ENCODE peak calls at places on chromosomes 12 and 14, in eight cellular contexts. T is tibial artery; E is GM06990; X is GM23338; Y is CD8-positive, alpha-beta T cell; H is GM10248; J is epithelial cell of esophagus; W is Calu3. Z is an unnamed sample.

GRCh38 chr14:35414365-35414764 is 9.8 kb upstream of the NFKBIA start:
- DNase-seq in X (peak), T (no peak), W (no peak), E (no peak), H (no peak), J (no peak), Y (no peak), Z (no peak)

GRCh38 chr14:34053666-34054065 is 102.8 kb upstream of the EGLN3 start:
- DNase-seq in H (no peak), J (no peak), T (peak), E (no peak), W (no peak), Y (no peak), X (no peak), Z (no peak)

GRCh38 chr12:17276196-17276595 is 670.2 kb upstream of the LMO3 start:
- DNase-seq in H (no peak), W (no peak), T (no peak), X (no peak), Y (no peak), J (no peak), E (no peak), Z (no peak)

GRCh38 chr14:54086780-54087179 is 130.2 kb upstream of the BMP4 start:
- DNase-seq in E (no peak), X (no peak), T (no peak), H (no peak), Y (no peak), J (no peak), W (no peak), Z (no peak)

GRCh38 chr14:30888480-30889243 is 14.3 kb downstream of the COCH start:
- DNase-seq in J (no peak), W (no peak), X (peak), T (no peak), E (no peak), H (no peak), Y (no peak), Z (no peak)

GRCh38 chr12:104294845-104295674 is 8.5 kb upstream of the EID3 start:
- DNase-seq in E (no peak), T (no peak), W (no peak), X (no peak), J (peak), Y (no peak), H (no peak), Z (no peak)

GRCh38 chr14:21486640-21487087 is 9.7 kb downstream of the TOX4 start:
- DNase-seq in E (no peak), Y (no peak), T (no peak), H (no peak), J (no peak), X (no peak), W (no peak), Z (no peak)

GRCh38 chr12:119176267-119177055 is 2.3 kb upstream of the HSPB8 start:
- DNase-seq in T (peak), E (no peak), Y (no peak), W (peak), X (peak), H (no peak), J (peak), Z (peak)

GRCh38 chr12:19239616-19240234 is 110.2 kb downstream of the PLEKHA5 start:
- DNase-seq in E (no peak), J (peak), Y (no peak), X (no peak), W (no peak), H (no peak), T (no peak), Z (no peak)

GRCh38 chr12:62190921-62191746 is 69.1 kb upstream of the USP15 start:
- DNase-seq in E (peak), X (peak), J (no peak), Y (no peak), H (peak), W (peak), T (no peak), Z (peak)

GRCh38 chr14:105050551-105050897 is 14.7 kb downstream of the GPR132 start:
- DNase-seq in X (no peak), Y (no peak), T (peak), H (no peak), W (peak), E (no peak), J (peak), Z (peak)

GRCh38 chr12:8658361-8658760 is 4.3 kb downstream of the MFAP5 start:
- DNase-seq in X (peak), W (no peak), H (no peak), Y (no peak), J (peak), E (no peak), T (no peak), Z (no peak)

GRCh38 chr14:74919421-74920165 is 3.5 kb downstream of the RPS6KL1 start:
- DNase-seq in H (no peak), E (no peak), W (no peak), X (no peak), Y (no peak), J (peak), T (no peak), Z (no peak)

GRCh38 chr14:98964171-98964570 is 307.8 kb downstream of the BCL11B start:
- DNase-seq in E (no peak), T (no peak), H (no peak), Y (no peak), J (no peak), W (no peak), X (no peak), Z (no peak)

GRCh38 chr12:11653215-11653753 is 3.8 kb downstream of the ETV6 start:
- DNase-seq in H (peak), T (no peak), W (no peak), X (no peak), J (no peak), E (peak), Y (no peak), Z (no peak)

GRCh38 chr14:99603965-99604765 is at the start of gene CCDC85C:
- DNase-seq in E (peak), H (peak), J (peak), T (peak), Y (peak), W (peak), X (peak), Z (peak)

GRCh38 chr14:39974036-39974435 is 541.8 kb upstream of the FBXO33 start:
- DNase-seq in E (no peak), T (no peak), W (no peak), J (no peak), X (no peak), Y (no peak), H (peak), Z (no peak)

GRCh38 chr14:97120204-97121120 is 323.3 kb downstream of the VRK1 start:
- DNase-seq in H (no peak), T (no peak), J (no peak), W (no peak), X (no peak), Y (peak), E (peak), Z (no peak)

GRCh38 chr14:23365353-23366162 is 586 bp upstream of the EFS start:
- DNase-seq in T (no peak), W (peak), Y (no peak), E (no peak), J (peak), X (peak), H (no peak), Z (no peak)

GRCh38 chr14:102654298-102654697 is 61.8 kb downstream of the RCOR1 start:
- DNase-seq in T (no peak), H (no peak), Y (no peak), W (no peak), J (peak), E (no peak), X (no peak), Z (no peak)

GRCh38 chr12:120116443-120116791 is at the start of gene RAB35:
- DNase-seq in W (no peak), T (no peak), J (no peak), E (no peak), Y (no peak), X (no peak), H (no peak), Z (no peak)

GRCh38 chr12:48307269-48307668 is 43.5 kb downstream of the ZNF641 start:
- DNase-seq in H (no peak), X (no peak), E (no peak), Y (no peak), W (no peak), T (no peak), J (no peak), Z (no peak)

GRCh38 chr12:3161861-3162260 is 84.7 kb downstream of the TSPAN9 start:
- DNase-seq in H (no peak), Y (no peak), W (no peak), E (no peak), T (no peak), J (peak), X (peak), Z (no peak)

GRCh38 chr12:122852336-122853275 is 17.3 kb downstream of the HIP1R start:
- DNase-seq in W (no peak), T (no peak), H (no peak), X (no peak), E (no peak), J (no peak), Y (no peak), Z (no peak)

GRCh38 chr14:90969493-90970166 is 90.8 kb downstream of the RPS6KA5 start:
- DNase-seq in H (no peak), T (no peak), J (no peak), W (no peak), Y (no peak), E (no peak), X (no peak), Z (no peak)

GRCh38 chr12:6961695-6962284 is 8.7 kb downstream of the PHB2 start:
- DNase-seq in X (peak), W (peak), J (peak), Y (no peak), T (peak), E (peak), H (peak), Z (peak)

GRCh38 chr14:44530482-44530881 is 23.4 kb upstream of the FSCB start:
- DNase-seq in Y (no peak), H (no peak), T (no peak), E (no peak), X (no peak), J (no peak), W (no peak), Z (no peak)

GRCh38 chr12:47214771-47215170 is 135.0 kb upstream of the AMIGO2 start:
- DNase-seq in X (no peak), W (no peak), E (no peak), J (no peak), H (no peak), T (no peak), Y (no peak), Z (no peak)

GRCh38 chr12:94329366-94329765 is 130.3 kb downstream of the CEP83 start:
- DNase-seq in H (no peak), W (no peak), E (no peak), X (no peak), J (no peak), Y (no peak), T (no peak), Z (no peak)

GRCh38 chr12:3998968-3999792 is 126.0 kb upstream of the PARP11 start:
- DNase-seq in T (no peak), X (peak), H (no peak), Y (no peak), J (peak), W (peak), E (no peak), Z (peak)

GRCh38 chr12:76417116-76417515 is 68.9 kb upstream of the BBS10 start:
- DNase-seq in W (no peak), X (no peak), E (no peak), J (no peak), H (no peak), Y (no peak), T (no peak), Z (no peak)

GRCh38 chr12:70849265-70849960 is 71.1 kb downstream of the PTPRR start:
- DNase-seq in Y (no peak), J (peak), E (no peak), H (no peak), W (no peak), X (peak), T (no peak), Z (no peak)

GRCh38 chr12:4302881-4303280 is 18.1 kb upstream of the TIGAR start:
- DNase-seq in E (no peak), Y (no peak), H (no peak), J (no peak), X (no peak), W (no peak), T (no peak), Z (no peak)

GRCh38 chr14:92676031-92676430 is 72.4 kb downstream of the LGMN start:
- DNase-seq in E (no peak), J (no peak), H (no peak), Y (no peak), X (no peak), W (no peak), T (no peak), Z (peak)

GRCh38 chr12:40829738-40830144 is 137.5 kb downstream of the CNTN1 start:
- DNase-seq in H (no peak), X (no peak), E (no peak), Y (no peak), T (no peak), W (no peak), J (peak), Z (no peak)

GRCh38 chr12:12018454-12018853 is 52.3 kb upstream of the BCL2L14 start:
- DNase-seq in J (peak), Y (no peak), X (no peak), E (no peak), T (no peak), H (no peak), W (no peak), Z (no peak)

GRCh38 chr12:442235-442884 is 17.4 kb upstream of the B4GALNT3 start:
- DNase-seq in Y (no peak), J (peak), E (no peak), T (no peak), H (peak), X (peak), W (peak), Z (no peak)

GRCh38 chr12:39764944-39765560 is 145.4 kb upstream of the ABCD2 start:
- DNase-seq in H (peak), E (no peak), X (peak), W (peak), Y (no peak), J (peak), T (no peak), Z (no peak)

GRCh38 chr14:100871234-100872186 is 32.0 kb downstream of the RTL1 start:
- DNase-seq in W (no peak), E (no peak), Y (no peak), T (no peak), H (no peak), X (no peak), J (peak), Z (peak)

GRCh38 chr12:113197518-113198077 is 12.1 kb downstream of the RITA1 start:
- DNase-seq in H (no peak), E (no peak), T (no peak), J (no peak), X (no peak), Y (no peak), W (no peak), Z (no peak)

GRCh38 chr12:113196996-113197395 is 11.5 kb downstream of the RITA1 start:
- DNase-seq in J (peak), T (peak), H (peak), W (peak), E (peak), Y (peak), X (peak), Z (no peak)

GRCh38 chr12:113195598-113195997 is 10.1 kb downstream of the RITA1 start:
- DNase-seq in T (no peak), X (no peak), E (no peak), Y (no peak), W (no peak), H (no peak), J (no peak), Z (no peak)

GRCh38 chr12:113196582-113196981 is 11.1 kb downstream of the RITA1 start:
- DNase-seq in H (no peak), W (no peak), X (no peak), T (no peak), E (no peak), J (no peak), Y (no peak), Z (no peak)

DNA sequence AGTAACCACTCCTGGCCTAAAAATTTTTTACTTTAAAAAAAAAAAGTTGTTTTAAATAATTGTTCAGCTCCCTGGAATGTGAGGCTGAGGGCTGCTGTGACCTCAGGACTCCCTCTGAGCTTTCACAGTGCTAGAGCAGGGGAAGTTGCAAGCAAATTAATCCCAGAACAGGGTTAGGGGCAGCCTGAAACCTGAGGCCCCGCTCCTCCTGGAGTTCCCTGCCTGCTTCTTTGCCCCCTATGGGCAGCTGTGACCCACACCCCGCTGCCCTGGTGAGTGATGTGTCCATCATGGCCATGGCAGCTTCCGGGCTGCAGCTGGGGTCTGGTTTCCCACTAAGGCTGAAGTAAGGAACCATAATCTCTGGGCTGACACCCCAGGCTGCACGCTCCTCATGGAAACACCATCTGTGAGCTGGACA is 9.5 kb downstream of the RITA1 start:
- DNase-seq in X (no peak), Y (no peak), T (no peak), J (no peak), W (no peak), E (no peak), H (no peak), Z (no peak)
- TF ChIP-seq CTCF in X (no peak), Y (no peak), T (no peak), J (no peak), W (no peak), E (no peak), H (no peak), Z (no peak)

DNA sequence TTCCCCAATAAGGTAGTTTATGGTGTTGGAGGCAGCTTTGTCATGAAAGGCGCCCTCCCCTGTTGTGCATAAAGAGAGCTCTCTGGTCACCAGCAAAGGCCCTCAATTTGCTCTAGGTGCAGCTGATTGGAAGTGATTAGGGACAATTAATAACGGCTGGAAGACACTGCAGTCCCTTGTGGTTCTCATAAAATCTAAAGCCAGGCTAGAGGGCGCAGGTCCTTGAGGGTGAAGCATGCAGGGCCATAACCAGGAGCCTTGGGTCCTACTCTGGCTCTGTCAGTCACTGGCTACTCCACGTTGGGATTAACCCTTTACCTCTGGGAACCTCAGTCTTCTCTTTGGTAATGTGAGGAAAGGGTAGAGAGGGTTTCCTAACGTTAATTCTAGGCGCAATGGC is 1.9 kb downstream of the DAAM1 start:
- DNase-seq in Y (no peak), X (peak), W (peak), H (peak), T (no peak), J (peak), E (no peak), Z (no peak)
- TF ChIP-seq CTCF in Y (no peak), X (peak), W (no peak), H (peak), T (no peak), J (no peak), E (peak), Z (no peak)

GRCh38 chr14:75927564-75928087 is 54.2 kb downstream of the TGFB3 start:
- DNase-seq in X (no peak), T (no peak), Y (no peak), H (no peak), E (no peak), J (no peak), W (no peak), Z (no peak)

GRCh38 chr14:75928587-75929230 is 53.1 kb downstream of the TGFB3 start:
- DNase-seq in W (no peak), E (no peak), Y (no peak), H (no peak), X (no peak), T (no peak), J (no peak), Z (no peak)

GRCh38 chr14:75926431-75926830 is 55.4 kb downstream of the TGFB3 start:
- DNase-seq in J (peak), X (no peak), Y (no peak), H (no peak), T (no peak), W (no peak), E (no peak), Z (no peak)
- TF ChIP-seq CTCF in J (peak), X (no peak), Y (no peak), H (no peak), T (no peak), W (no peak), E (no peak), Z (no peak)

DNA sequence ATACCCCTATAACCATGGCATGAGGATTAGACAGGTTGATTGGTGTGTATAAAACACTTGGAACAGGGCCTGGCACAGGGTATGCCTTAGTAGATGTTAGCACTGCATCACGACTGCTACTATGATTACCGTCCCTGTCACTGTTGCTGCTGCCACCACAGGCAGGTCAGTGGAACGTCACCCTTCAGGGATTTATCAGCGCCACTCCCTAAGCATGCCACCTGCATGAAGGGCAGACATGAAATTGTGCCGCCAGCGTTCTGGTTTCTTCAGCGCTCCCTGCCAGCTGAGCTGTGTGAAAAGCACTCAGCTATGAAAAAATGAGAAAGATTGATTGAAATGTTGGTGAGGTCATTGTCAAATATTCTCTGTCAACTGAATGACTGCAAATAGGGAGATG is 477.0 kb downstream of the DPF3 start:
- DNase-seq in H (no peak), X (no peak), E (no peak), T (no peak), J (no peak), W (peak), Y (no peak), Z (no peak)
- TF ChIP-seq CTCF in H (peak), X (peak), E (peak), T (no peak), J (no peak), W (no peak), Y (no peak), Z (no peak)

GRCh38 chr12:55724226-55724939 is 4.2 kb downstream of the RDH5 start:
- DNase-seq in Y (peak), E (no peak), J (peak), T (peak), X (peak), H (peak), W (peak), Z (peak)
- TF ChIP-seq CTCF in Y (peak), E (peak), J (peak), T (peak), X (peak), H (peak), W (peak), Z (peak)